ENCODE peak calls at places on chromosomes 12 and 14, in four cellular contexts. One of them, this sample, is unnamed.

GRCh38 chr12:45598761-45599160 is 130.7 kb upstream of the ARID2 start:
- DNase-seq in psoas muscle: no peak
- DNase-seq in pancreas: no peak
- DNase-seq in right lobe of liver: no peak
- DNase-seq in this sample: no peak

GRCh38 chr14:95196268-95196667 is 38.9 kb upstream of the DICER1 start:
- DNase-seq in pancreas: no peak
- DNase-seq in right lobe of liver: no peak
- DNase-seq in psoas muscle: no peak
- DNase-seq in this sample: no peak

GRCh38 chr12:94046626-94047410 is 101.6 kb upstream of the PLXNC1 start:
- DNase-seq in right lobe of liver: no peak
- DNase-seq in psoas muscle: peak
- DNase-seq in pancreas: no peak
- DNase-seq in this sample: no peak

GRCh38 chr14:76918751-76919421 is 92.7 kb downstream of the LRRC74A start:
- DNase-seq in psoas muscle: peak
- DNase-seq in right lobe of liver: peak
- DNase-seq in pancreas: peak
- DNase-seq in this sample: peak

GRCh38 chr12:89752331-89752730 is 43.7 kb upstream of the ATP2B1 start:
- DNase-seq in psoas muscle: no peak
- DNase-seq in right lobe of liver: no peak
- DNase-seq in pancreas: no peak
- DNase-seq in this sample: no peak

GRCh38 chr14:39251547-39251946 is 17.8 kb downstream of the MIA2 start:
- DNase-seq in psoas muscle: no peak
- DNase-seq in right lobe of liver: no peak
- DNase-seq in pancreas: no peak
- DNase-seq in this sample: no peak

GRCh38 chr14:28759056-28759657 is 7.4 kb upstream of the FOXG1 start:
- DNase-seq in psoas muscle: no peak
- DNase-seq in right lobe of liver: no peak
- DNase-seq in pancreas: no peak
- DNase-seq in this sample: no peak

GRCh38 chr14:56118611-56119181 is 485 bp downstream of the PELI2 start:
- DNase-seq in right lobe of liver: peak
- DNase-seq in pancreas: no peak
- DNase-seq in psoas muscle: peak
- DNase-seq in this sample: no peak

GRCh38 chr12:114038962-114039361 is 72.8 kb upstream of the RBM19 start:
- DNase-seq in psoas muscle: no peak
- DNase-seq in right lobe of liver: no peak
- DNase-seq in pancreas: no peak
- DNase-seq in this sample: no peak

GRCh38 chr14:74555476-74556050 is 56.5 kb downstream of the LTBP2 start:
- DNase-seq in right lobe of liver: peak
- DNase-seq in psoas muscle: no peak
- DNase-seq in pancreas: no peak
- DNase-seq in this sample: peak

GRCh38 chr14:102517412-102518062 is 8.0 kb upstream of the ANKRD9 start:
- DNase-seq in pancreas: no peak
- DNase-seq in right lobe of liver: peak
- DNase-seq in psoas muscle: no peak
- DNase-seq in this sample: peak

GRCh38 chr12:119338593-119339363 is 4.2 kb downstream of the CCDC60 start:
- DNase-seq in pancreas: no peak
- DNase-seq in psoas muscle: no peak
- DNase-seq in right lobe of liver: no peak
- DNase-seq in this sample: no peak

GRCh38 chr14:20723458-20723857 is 22.2 kb upstream of the EDDM3A start:
- DNase-seq in psoas muscle: no peak
- DNase-seq in right lobe of liver: no peak
- DNase-seq in pancreas: no peak
- DNase-seq in this sample: no peak

GRCh38 chr12:121799842-121800693 is 3.7 kb upstream of the SETD1B start:
- DNase-seq in right lobe of liver: peak
- DNase-seq in psoas muscle: peak
- DNase-seq in pancreas: peak
- DNase-seq in this sample: peak
- TF ChIP-seq CTCF in right lobe of liver: no peak
- TF ChIP-seq CTCF in psoas muscle: no peak
- TF ChIP-seq CTCF in pancreas: no peak
- TF ChIP-seq CTCF in this sample: no peak

GRCh38 chr14:99744873-99745224 is 48.4 kb upstream of the EML1 start:
- DNase-seq in psoas muscle: no peak
- DNase-seq in pancreas: no peak
- DNase-seq in right lobe of liver: no peak
- DNase-seq in this sample: no peak

GRCh38 chr14:99744199-99744872 is 48.9 kb upstream of the EML1 start:
- DNase-seq in psoas muscle: no peak
- DNase-seq in pancreas: no peak
- DNase-seq in right lobe of liver: no peak
- DNase-seq in this sample: no peak

GRCh38 chr14:99741227-99741976 is 51.8 kb upstream of the EML1 start:
- DNase-seq in psoas muscle: no peak
- DNase-seq in right lobe of liver: no peak
- DNase-seq in pancreas: no peak
- DNase-seq in this sample: no peak

GRCh38 chr14:99742074-99742473 is 51.1 kb upstream of the EML1 start:
- DNase-seq in right lobe of liver: no peak
- DNase-seq in pancreas: no peak
- DNase-seq in psoas muscle: no peak
- DNase-seq in this sample: no peak

DNA sequence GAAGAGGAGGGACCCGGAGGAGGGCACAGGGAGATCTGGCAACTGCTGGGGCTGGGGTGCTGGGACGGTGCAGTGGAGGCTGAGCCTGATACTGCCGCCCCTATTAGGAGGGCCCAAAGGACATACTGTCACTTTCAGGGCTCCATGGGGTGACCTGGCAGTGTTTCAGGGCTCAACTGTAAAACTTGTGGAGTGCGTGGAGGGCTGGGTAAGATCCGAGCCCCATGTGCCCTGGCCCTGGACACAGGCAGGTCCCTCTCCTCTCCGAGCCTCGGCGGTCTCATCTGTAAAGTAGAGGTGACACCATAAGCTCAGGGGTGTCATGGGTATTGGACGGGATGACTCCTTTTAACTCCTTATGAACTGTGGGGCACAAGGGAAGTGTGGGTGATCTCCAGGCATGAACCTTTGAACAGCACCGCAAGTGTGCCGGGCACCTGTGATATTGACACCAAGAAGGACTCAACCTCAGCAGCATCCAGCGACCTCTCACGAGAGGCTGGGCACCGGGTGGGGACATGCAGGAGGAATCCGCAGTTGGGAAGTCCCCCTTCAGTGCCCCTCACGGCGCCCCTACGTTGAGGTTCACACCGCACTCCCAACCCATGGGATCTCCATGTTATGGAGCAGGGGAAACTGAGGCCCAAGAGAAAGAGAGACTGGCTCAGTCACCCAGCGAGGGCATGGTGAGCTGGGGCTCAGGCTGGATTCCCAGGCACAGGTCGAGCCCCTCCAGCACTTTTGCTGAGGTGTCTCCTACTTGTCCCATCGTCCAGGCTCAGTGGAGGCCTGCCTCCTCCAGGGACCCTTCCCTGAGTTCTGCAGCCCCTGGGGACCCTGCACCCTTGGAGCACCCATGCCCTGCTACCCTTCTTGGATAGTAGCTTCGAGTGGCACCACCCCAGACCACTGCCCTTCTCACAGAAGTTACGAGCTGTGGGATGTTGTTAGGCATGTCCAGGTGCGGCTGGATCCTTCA is 50.4 kb upstream of the EML1 start:
- DNase-seq in pancreas: no peak
- DNase-seq in psoas muscle: no peak
- DNase-seq in right lobe of liver: no peak
- DNase-seq in this sample: peak
- H3K27ac ChIP-seq in pancreas: no peak
- H3K27ac ChIP-seq in psoas muscle: no peak
- H3K27ac ChIP-seq in right lobe of liver: no peak
- H3K27ac ChIP-seq in this sample: no peak

GRCh38 chr14:59020382-59020781 is 168.1 kb upstream of the DAAM1 start:
- DNase-seq in psoas muscle: no peak
- DNase-seq in pancreas: no peak
- DNase-seq in right lobe of liver: no peak
- DNase-seq in this sample: no peak
- TF ChIP-seq CTCF in psoas muscle: peak
- TF ChIP-seq CTCF in pancreas: no peak
- TF ChIP-seq CTCF in right lobe of liver: peak
- TF ChIP-seq CTCF in this sample: peak

GRCh38 chr14:61501714-61502458 is 180.5 kb downstream of the PRKCH start:
- DNase-seq in right lobe of liver: no peak
- DNase-seq in psoas muscle: no peak
- DNase-seq in pancreas: no peak
- DNase-seq in this sample: no peak
- H3K27ac ChIP-seq in right lobe of liver: no peak
- H3K27ac ChIP-seq in psoas muscle: no peak
- H3K27ac ChIP-seq in pancreas: no peak
- H3K27ac ChIP-seq in this sample: peak

GRCh38 chr14:45364565-45364964 is 111.6 kb upstream of the MIS18BP1 start:
- DNase-seq in pancreas: no peak
- DNase-seq in psoas muscle: no peak
- DNase-seq in right lobe of liver: no peak
- DNase-seq in this sample: no peak
- TF ChIP-seq CTCF in pancreas: no peak
- TF ChIP-seq CTCF in psoas muscle: no peak
- TF ChIP-seq CTCF in right lobe of liver: no peak
- TF ChIP-seq CTCF in this sample: no peak

DNA sequence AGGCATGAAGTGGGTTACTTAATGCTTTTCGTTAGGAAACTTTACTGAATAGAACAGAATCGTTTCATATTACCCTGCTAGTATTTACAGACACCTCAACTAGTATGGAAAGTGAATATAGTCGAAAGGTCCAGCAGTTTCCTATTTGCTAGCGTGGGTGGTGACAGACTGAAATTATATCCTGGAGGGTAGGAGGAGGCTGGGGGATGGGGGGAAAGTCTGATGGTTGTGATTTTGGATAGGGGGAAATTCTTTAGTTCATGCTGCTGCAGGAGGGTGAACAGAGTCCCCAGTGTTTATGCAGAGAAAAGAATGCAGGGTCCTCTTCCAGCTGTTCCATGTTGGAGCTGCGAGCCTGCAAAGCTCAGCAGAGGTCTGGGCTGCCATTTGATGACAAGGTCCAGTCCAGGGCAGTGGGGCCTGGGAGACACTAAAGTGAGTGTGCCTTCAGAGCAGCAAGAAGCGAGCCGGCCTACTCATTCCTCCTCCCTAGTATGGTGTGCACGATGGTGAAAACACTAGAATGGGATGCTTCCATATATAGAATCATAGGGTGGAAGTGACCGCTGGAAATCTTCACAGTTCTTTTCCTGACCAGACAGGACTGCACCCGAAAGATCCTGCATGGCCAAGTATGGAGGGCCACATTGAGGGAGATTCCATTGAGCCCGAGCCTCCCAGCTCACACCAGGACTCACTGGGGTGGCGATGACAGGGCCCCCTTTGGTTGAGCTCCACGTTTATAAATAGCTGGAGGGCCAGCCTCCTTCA is 2.1 kb downstream of the SAMD4A start:
- DNase-seq in right lobe of liver: no peak
- DNase-seq in psoas muscle: no peak
- DNase-seq in pancreas: no peak
- DNase-seq in this sample: no peak
- H3K27ac ChIP-seq in right lobe of liver: no peak
- H3K27ac ChIP-seq in psoas muscle: peak
- H3K27ac ChIP-seq in pancreas: no peak
- H3K27ac ChIP-seq in this sample: peak

This sample was measured in RWPE2.